ENCODE peak calls at places on chromosomes 13 and 19, in five cellular contexts. X, H, V, J and G are unnamed samples.

GRCh38 chr13:77143325-77143907 is 116.5 kb upstream of the FBXL3 start:
- DNase-seq in X (no peak), H (no peak), V (no peak), J (peak; percentile 14), G (no peak)

GRCh38 chr13:24625870-24626419 is 54.3 kb upstream of the ATP12A start:
- DNase-seq in X (no peak), H (no peak), V (no peak), J (no peak), G (no peak)

GRCh38 chr13:99310382-99311031 is 3.3 kb upstream of the GPR183 start:
- DNase-seq in X (no peak), H (no peak), V (peak; percentile 85), J (peak; percentile 52), G (peak; percentile 81)

GRCh38 chr13:30364133-30364532 is 56.8 kb upstream of the KATNAL1 start:
- DNase-seq in X (no peak), H (no peak), V (no peak), J (no peak), G (no peak)

GRCh38 chr13:45951724-45952123 is 100.2 kb upstream of the SIAH3 start:
- DNase-seq in X (no peak), H (no peak), V (no peak), J (no peak), G (no peak)

GRCh38 chr13:98892821-98893220 is 85.0 kb downstream of the DOCK9 start:
- DNase-seq in X (no peak), H (no peak), V (no peak), J (no peak), G (no peak)

GRCh38 chr19:47142779-47143178 is 12.1 kb downstream of the SAE1 start:
- DNase-seq in X (no peak), H (no peak), V (no peak), J (no peak), G (no peak)

GRCh38 chr13:21137696-21138095 is 38.7 kb downstream of the SKA3 start:
- DNase-seq in X (no peak), H (no peak), V (no peak), J (peak; percentile 56), G (no peak)

GRCh38 chr19:6015841-6016545 is 38.1 kb upstream of the RANBP3 start:
- DNase-seq in X (no peak), H (no peak), V (no peak), J (no peak), G (no peak)

GRCh38 chr19:55173717-55174409 is 6.2 kb downstream of the SYT5 start:
- DNase-seq in X (peak; percentile 38), H (peak; percentile 46), V (peak; percentile 47), J (peak; percentile 62), G (peak; percentile 34)

GRCh38 chr13:97141564-97142005 is 80.5 kb upstream of the MBNL2 start:
- DNase-seq in X (peak; percentile 39), H (peak; percentile 28), V (no peak), J (peak; percentile 89), G (peak; percentile 38)

GRCh38 chr13:41543664-41544300 is 86.4 kb downstream of the RGCC start:
- DNase-seq in X (no peak), H (no peak), V (no peak), J (no peak), G (no peak)

GRCh38 chr13:114024603-114025431 is 50.9 kb upstream of the C13orf46 start:
- DNase-seq in X (no peak), H (no peak), V (no peak), J (no peak), G (no peak)

GRCh38 chr19:45508931-45509691 is 1.8 kb downstream of the VASP start:
- DNase-seq in X (peak; percentile 53), H (peak; percentile 86), V (no peak), J (peak; percentile 71), G (no peak)

GRCh38 chr19:18390075-18390909 is 4.3 kb downstream of the GDF15 start:
- DNase-seq in X (no peak), H (no peak), V (no peak), J (no peak), G (no peak)

GRCh38 chr13:49791214-49791752 is 1.2 kb downstream of the KPNA3 start:
- DNase-seq in X (peak; percentile 25), H (no peak), V (no peak), J (peak; percentile 5), G (no peak)

GRCh38 chr13:50422181-50423148 is 407.2 kb downstream of the KCNRG start:
- DNase-seq in X (no peak), H (no peak), V (no peak), J (no peak), G (no peak)

GRCh38 chr13:23515116-23515515 is 55.1 kb upstream of the TNFRSF19 start:
- DNase-seq in X (no peak), H (no peak), V (no peak), J (no peak), G (no peak)

GRCh38 chr19:3357362-3357730 is 9.0 kb upstream of the NFIC start:
- DNase-seq in X (no peak), H (no peak), V (no peak), J (no peak), G (no peak)

GRCh38 chr13:91045351-91046034 is 302.0 kb upstream of the MIR17HG start:
- DNase-seq in X (no peak), H (no peak), V (no peak), J (no peak), G (no peak)

GRCh38 chr13:111371720-111372119 is 51.3 kb downstream of the TEX29 start:
- DNase-seq in X (no peak), H (no peak), V (no peak), J (no peak), G (no peak)

GRCh38 chr13:111287201-111287600 is 33.2 kb upstream of the TEX29 start:
- DNase-seq in X (no peak), H (no peak), V (no peak), J (no peak), G (no peak)

GRCh38 chr19:52188822-52189744 is 769 bp upstream of the PPP2R1A start:
- DNase-seq in X (no peak), H (no peak), V (no peak), J (peak; percentile 60), G (no peak)

GRCh38 chr13:33509642-33510229 is 224.2 kb upstream of the STARD13 start:
- DNase-seq in X (no peak), H (peak; percentile 60), V (peak; percentile 43), J (no peak), G (no peak)

GRCh38 chr19:50204811-50205675 is 1.6 kb downstream of the MYH14 start:
- DNase-seq in X (peak; percentile 91), H (no peak), V (no peak), J (no peak), G (no peak)

GRCh38 chr19:50207730-50208129 is 4.3 kb downstream of the MYH14 start:
- DNase-seq in X (no peak), H (no peak), V (no peak), J (no peak), G (no peak)

GRCh38 chr19:50205681-50206138 is 2.3 kb downstream of the MYH14 start:
- DNase-seq in X (peak; percentile 50), H (no peak), V (no peak), J (no peak), G (no peak)

GRCh38 chr19:50204081-50204428 is 633 bp downstream of the MYH14 start:
- DNase-seq in X (no peak), H (no peak), V (no peak), J (no peak), G (no peak)

GRCh38 chr19:50206191-50206590 is 2.8 kb downstream of the MYH14 start:
- DNase-seq in X (no peak), H (no peak), V (no peak), J (no peak), G (no peak)
- H3K4me3 ChIP-seq in X (no peak overlapping the region), H (no peak overlapping the region), V (no peak overlapping the region), J (no peak overlapping the region), G (no peak overlapping the region)

GRCh38 chr19:56689198-56689597 is 17.6 kb upstream of the ZNF835 start:
- DNase-seq in X (no peak), H (no peak), V (no peak), J (no peak), G (no peak)
- TF ChIP-seq CTCF in X (no peak), H (no peak), V (no peak), J (no peak), G (no peak)

GRCh38 chr19:38445362-38445761 is 11.9 kb downstream of the RYR1 start:
- DNase-seq in X (no peak), H (no peak), V (no peak), J (no peak), G (no peak)
- H3K4me3 ChIP-seq in X (no peak overlapping the region), H (no peak overlapping the region), V (no peak overlapping the region), J (no peak overlapping the region), G (no peak overlapping the region)

GRCh38 chr19:27774827-27775226 is 1438.1 kb downstream of the UQCRFS1 start:
- DNase-seq in X (no peak), H (no peak), V (no peak), J (no peak), G (no peak)
- TF ChIP-seq CTCF in X (no peak), H (no peak), V (peak; percentile 24), J (peak; percentile 62), G (peak; percentile 11)